ENCODE peak calls at places on chromosomes 2 and 18, in nine cellular contexts. B is A549, S is cardiac muscle cell, F is pancreas, G is astrocyte of the cerebellum, M is GM12865, O is tibial nerve, E is neural progenitor cell, L is colonic mucosa. T is an unnamed sample.

GRCh38 chr2:46239175-46239846 is 57.9 kb upstream of the EPAS1 start:
- DNase-seq in G (no peak), M (no peak), B (no peak), F (no peak), E (no peak), O (no peak), L (no peak), S (no peak), T (no peak)

GRCh38 chr18:36311026-36311570 is 13.6 kb downstream of the FHOD3 start:
- DNase-seq in F (no peak), B (no peak), M (no peak), S (no peak), O (no peak), L (no peak), G (no peak), E (no peak), T (no peak)

GRCh38 chr2:121804340-121804739 is 48.9 kb downstream of the TSN start:
- DNase-seq in O (no peak), S (peak), L (no peak), B (no peak), M (peak), G (no peak), F (no peak), E (no peak), T (no peak)

GRCh38 chr18:49682301-49683190 is 120.7 kb downstream of the LIPG start:
- DNase-seq in M (no peak), E (no peak), S (no peak), G (no peak), O (no peak), F (no peak), L (no peak), B (no peak), T (no peak)

GRCh38 chr2:188076149-188077056 is 215.3 kb upstream of the GULP1 start:
- DNase-seq in B (no peak), L (no peak), O (no peak), M (peak), F (no peak), G (no peak), E (no peak), S (no peak), T (no peak)

GRCh38 chr2:75497256-75497655 is 63.5 kb downstream of the EVA1A start:
- DNase-seq in S (no peak), B (no peak), G (no peak), L (no peak), O (no peak), E (no peak), M (no peak), F (no peak), T (no peak)

GRCh38 chr2:148179724-148180123 is 158.8 kb downstream of the MBD5 start:
- DNase-seq in B (no peak), G (no peak), M (no peak), F (no peak), E (no peak), L (no peak), S (no peak), O (no peak), T (no peak)

GRCh38 chr2:231717281-231718180 is 9.2 kb downstream of the PTMA start:
- DNase-seq in E (no peak), G (no peak), M (peak), S (no peak), L (no peak), F (no peak), B (peak), O (no peak), T (no peak)

GRCh38 chr2:127575185-127575765 is 39.8 kb downstream of the MYO7B start:
- DNase-seq in G (no peak), O (no peak), L (no peak), S (no peak), B (no peak), E (no peak), F (no peak), M (no peak), T (no peak)

GRCh38 chr2:217513256-217513655 is 489.5 kb downstream of the TNS1 start:
- DNase-seq in M (no peak), F (no peak), S (peak), B (no peak), G (no peak), O (no peak), E (no peak), L (no peak), T (no peak)

GRCh38 chr2:85419009-85419711 is 646 bp downstream of the SH2D6 start:
- DNase-seq in O (no peak), E (peak), B (no peak), M (no peak), F (no peak), S (no peak), L (no peak), G (no peak), T (no peak)

GRCh38 chr2:119023534-119023933 is 81.5 kb downstream of the MARCO start:
- DNase-seq in M (no peak), L (no peak), G (no peak), S (no peak), O (no peak), E (no peak), B (no peak), F (no peak), T (no peak)

GRCh38 chr18:11984091-11984490 is 2.8 kb downstream of the IMPA2 start:
- DNase-seq in E (no peak), L (no peak), M (no peak), B (no peak), F (no peak), S (no peak), O (no peak), G (no peak), T (no peak)

GRCh38 chr18:48007955-48008701 is 77.7 kb upstream of the SMAD2 start:
- DNase-seq in M (peak), B (peak), E (peak), F (peak), L (peak), G (no peak), S (peak), O (no peak), T (no peak)

GRCh38 chr2:43276517-43276931 is 50.1 kb upstream of the ZFP36L2 start:
- DNase-seq in F (no peak), B (no peak), S (no peak), L (peak), O (no peak), G (no peak), E (no peak), M (no peak), T (no peak)

GRCh38 chr2:121420486-121420885 is 110.2 kb upstream of the RNU4ATAC start:
- DNase-seq in G (no peak), M (no peak), L (no peak), O (no peak), F (no peak), B (no peak), S (no peak), E (no peak), T (no peak)

GRCh38 chr2:61367177-61367576 is 103.7 kb downstream of the USP34 start:
- DNase-seq in O (no peak), B (no peak), F (no peak), S (no peak), M (no peak), G (no peak), L (no peak), E (no peak), T (no peak)

GRCh38 chr18:48824231-48824970 is 126.4 kb downstream of the SMAD7 start:
- DNase-seq in S (no peak), F (no peak), O (no peak), E (no peak), B (no peak), G (no peak), M (no peak), L (peak), T (peak)

GRCh38 chr2:46913471-46914381 is 1.9 kb downstream of the MCFD2 start:
- DNase-seq in L (peak), F (peak), M (no peak), B (peak), O (no peak), E (peak), S (no peak), G (no peak), T (peak)

GRCh38 chr2:241358470-241358869 is 2.4 kb downstream of the FARP2 start:
- DNase-seq in M (peak), O (no peak), G (no peak), B (no peak), E (no peak), L (no peak), S (no peak), F (no peak), T (no peak)

GRCh38 chr2:98794214-98794810 is 63.4 kb upstream of the MGAT4A start:
- DNase-seq in O (no peak), E (no peak), B (no peak), L (no peak), G (no peak), M (no peak), F (no peak), S (no peak), T (no peak)

GRCh38 chr2:29747786-29748470 is 173.5 kb downstream of the ALK start:
- DNase-seq in E (peak), M (no peak), S (no peak), F (no peak), O (no peak), L (no peak), G (peak), B (peak), T (no peak)

GRCh38 chr2:150357770-150358467 is 129.5 kb downstream of the RND3 start:
- DNase-seq in E (no peak), M (peak), O (no peak), S (no peak), L (no peak), F (no peak), G (no peak), B (no peak), T (no peak)

GRCh38 chr2:102418421-102418961 is 4.5 kb upstream of the IL18RAP start:
- DNase-seq in L (no peak), B (no peak), M (peak), E (no peak), F (no peak), S (no peak), G (no peak), O (no peak), T (no peak)

GRCh38 chr2:156784034-156784433 is 347.9 kb downstream of the GPD2 start:
- DNase-seq in B (no peak), F (no peak), E (no peak), L (peak), S (no peak), O (no peak), M (no peak), G (no peak), T (no peak)

GRCh38 chr18:2588666-2589344 is 17.4 kb downstream of the NDC80 start:
- DNase-seq in B (no peak), M (no peak), O (no peak), S (no peak), E (no peak), F (no peak), L (no peak), G (no peak), T (no peak)

GRCh38 chr2:122028371-122029102 is 273.1 kb downstream of the TSN start:
- DNase-seq in F (no peak), S (no peak), O (no peak), B (no peak), M (no peak), E (no peak), G (peak), L (no peak), T (no peak)

GRCh38 chr2:120223034-120223912 is at the start of gene TMEM185B:
- DNase-seq in E (peak), O (peak), S (peak), B (peak), F (peak), M (peak), L (peak), G (peak), T (peak)

GRCh38 chr2:81483254-81483653 is 1178.7 kb upstream of the LRRTM1 start:
- DNase-seq in F (no peak), E (no peak), B (no peak), M (no peak), O (no peak), S (no peak), G (no peak), L (no peak), T (no peak)

GRCh38 chr18:77167276-77167675 is 34.7 kb upstream of the MBP start:
- DNase-seq in O (no peak), L (no peak), B (no peak), S (no peak), G (no peak), F (no peak), M (no peak), E (no peak), T (no peak)

GRCh38 chr2:128289439-128289838 is 29.2 kb downstream of the HS6ST1 start:
- DNase-seq in B (no peak), G (no peak), E (peak), M (no peak), S (no peak), F (no peak), O (no peak), L (no peak), T (no peak)

GRCh38 chr2:117068371-117068770 is 746.1 kb upstream of the DDX18 start:
- DNase-seq in O (no peak), L (peak), F (no peak), G (no peak), E (no peak), S (no peak), B (no peak), M (no peak), T (no peak)

GRCh38 chr2:62221141-62221540 is 25.2 kb downstream of the B3GNT2 start:
- DNase-seq in M (no peak), L (no peak), B (no peak), O (no peak), S (no peak), F (no peak), E (no peak), G (no peak), T (no peak)

GRCh38 chr2:168999668-169000213 is 31.4 kb downstream of the ABCB11 start:
- DNase-seq in S (no peak), G (no peak), E (no peak), B (no peak), L (no peak), F (no peak), M (no peak), O (no peak), T (no peak)

GRCh38 chr2:177147093-177147694 is 65.4 kb upstream of the HNRNPA3 start:
- DNase-seq in B (peak), O (peak), E (peak), M (peak), S (peak), G (peak), F (no peak), L (no peak), T (no peak)

GRCh38 chr2:98519156-98519555 is 74.5 kb downstream of the INPP4A start:
- DNase-seq in M (no peak), G (no peak), O (no peak), S (no peak), B (no peak), L (no peak), E (no peak), F (no peak), T (no peak)

GRCh38 chr2:25955869-25956535 is 26.3 kb downstream of the KIF3C start:
- DNase-seq in M (no peak), S (no peak), O (no peak), F (no peak), G (no peak), E (no peak), B (peak), L (no peak), T (no peak)

GRCh38 chr18:12015697-12016062 is 34.4 kb downstream of the IMPA2 start:
- DNase-seq in E (no peak), M (no peak), L (peak), B (no peak), S (no peak), O (no peak), G (no peak), F (peak), T (no peak)

GRCh38 chr18:9120796-9121195 is 15.8 kb upstream of the ANKRD12 start:
- DNase-seq in M (peak), F (no peak), G (no peak), E (no peak), O (no peak), B (no peak), S (no peak), L (no peak), T (no peak)

DNA sequence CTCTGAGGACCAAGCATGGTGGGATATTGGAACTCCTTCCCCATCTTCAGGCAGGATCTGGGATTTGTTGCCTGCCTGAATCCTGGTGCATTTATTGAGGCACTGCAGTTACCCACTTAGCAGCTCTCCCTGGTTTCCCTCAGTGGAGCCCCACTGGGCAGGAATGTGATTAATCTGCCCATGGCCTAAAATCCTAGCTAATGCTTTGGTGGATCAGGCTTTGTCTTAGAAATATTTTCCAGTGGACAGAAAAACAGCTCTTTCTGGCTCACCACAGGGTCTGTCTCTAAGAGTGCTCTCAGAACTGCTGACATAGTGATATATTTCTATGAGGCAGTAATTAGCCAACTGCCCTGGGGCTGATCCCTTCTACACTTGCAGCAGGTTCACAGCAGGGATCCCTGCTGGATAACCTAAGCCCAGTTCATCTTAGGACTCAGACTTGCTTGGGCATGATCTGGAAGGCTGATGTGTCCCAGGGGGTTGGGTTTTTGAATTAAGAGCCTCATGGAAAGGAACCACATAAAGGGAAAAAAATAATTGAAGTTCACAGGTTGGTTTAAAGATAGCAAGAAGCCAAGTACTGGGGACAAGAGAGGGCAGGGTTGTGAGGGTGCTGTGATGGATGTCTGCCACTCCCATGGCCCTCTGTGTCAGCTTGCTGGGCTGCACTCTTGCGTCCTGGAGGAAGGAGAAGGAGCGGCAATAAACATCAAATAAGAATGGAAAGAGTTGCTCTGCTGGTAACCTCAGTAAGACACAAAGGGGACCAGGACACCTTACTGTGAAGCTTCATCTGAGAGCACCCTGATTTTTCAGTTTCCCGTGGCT is 44.2 kb upstream of the ZDBF2 start:
- DNase-seq in B (no peak), S (peak), O (no peak), G (peak), M (no peak), E (peak), L (no peak), F (no peak), T (no peak)
- TF ChIP-seq CTCF in B (no peak), S (peak), O (no peak), G (peak), M (no peak), E (peak), L (no peak), F (no peak), T (no peak)

GRCh38 chr2:182664212-182664611 is 51.8 kb upstream of the DNAJC10 start:
- DNase-seq in B (no peak), M (no peak), O (no peak), S (no peak), F (no peak), E (no peak), G (no peak), L (no peak), T (no peak)
- TF ChIP-seq CTCF in B (no peak), M (no peak), O (no peak), S (no peak), F (no peak), E (no peak), G (no peak), L (no peak), T (no peak)

GRCh38 chr2:166700079-166700478 is 188.2 kb upstream of the XIRP2 start:
- DNase-seq in M (no peak), G (no peak), F (no peak), S (no peak), O (no peak), L (no peak), B (no peak), E (no peak), T (no peak)
- TF ChIP-seq CTCF in M (peak), G (peak), F (peak), S (no peak), O (no peak), L (no peak), B (no peak), E (no peak), T (peak)

GRCh38 chr2:112217854-112218253 is 37.0 kb downstream of the ZC3H8 start:
- DNase-seq in L (no peak), G (no peak), M (peak), B (no peak), O (no peak), E (no peak), F (no peak), S (peak), T (no peak)

GRCh38 chr2:112220831-112221230 is 34.0 kb downstream of the ZC3H8 start:
- DNase-seq in B (no peak), M (no peak), F (no peak), L (no peak), G (no peak), S (no peak), E (no peak), O (no peak), T (no peak)

GRCh38 chr2:112220186-112220585 is 34.7 kb downstream of the ZC3H8 start:
- DNase-seq in O (no peak), M (no peak), L (no peak), F (no peak), E (no peak), G (no peak), S (no peak), B (no peak), T (no peak)

DNA sequence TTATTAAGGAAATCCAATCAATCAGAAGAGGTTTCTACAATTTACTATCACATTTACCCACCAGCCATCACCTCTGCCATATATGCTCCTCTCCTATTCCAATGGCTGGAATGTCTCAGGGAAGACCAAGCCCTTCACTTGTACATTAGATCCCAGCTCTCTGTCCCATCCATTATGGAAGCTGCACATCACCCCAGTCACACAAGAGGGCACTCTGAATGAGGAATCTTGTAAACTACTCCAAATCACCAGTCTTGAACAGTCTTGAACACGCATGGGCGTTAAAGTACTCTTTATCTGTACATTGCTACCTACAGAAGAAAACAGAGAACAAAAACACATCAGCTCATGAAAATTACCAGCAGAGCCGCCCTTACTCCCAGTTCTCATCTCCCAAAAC is 38.7 kb downstream of the ZC3H8 start:
- DNase-seq in G (peak), B (peak), F (no peak), S (peak), O (no peak), M (no peak), E (no peak), L (no peak), T (no peak)
- TF ChIP-seq CTCF in G (peak), B (peak), F (no peak), S (peak), O (no peak), M (no peak), E (no peak), L (no peak), T (no peak)

GRCh38 chr18:31398191-31398590 is 21.6 kb downstream of the DSG4 start:
- DNase-seq in E (no peak), F (no peak), M (no peak), G (no peak), O (no peak), S (no peak), L (no peak), B (no peak), T (no peak)

GRCh38 chr18:31399336-31400032 is 22.9 kb downstream of the DSG4 start:
- DNase-seq in O (no peak), E (no peak), S (no peak), L (peak), F (no peak), M (no peak), G (peak), B (no peak), T (no peak)

GRCh38 chr18:31400191-31400590 is 23.6 kb downstream of the DSG4 start:
- DNase-seq in G (no peak), S (no peak), F (no peak), L (no peak), E (no peak), M (no peak), B (no peak), O (no peak), T (no peak)

GRCh38 chr18:31393286-31393685 is 16.7 kb downstream of the DSG4 start:
- DNase-seq in L (no peak), G (no peak), M (no peak), S (no peak), F (no peak), B (no peak), O (no peak), E (no peak), T (no peak)

DNA sequence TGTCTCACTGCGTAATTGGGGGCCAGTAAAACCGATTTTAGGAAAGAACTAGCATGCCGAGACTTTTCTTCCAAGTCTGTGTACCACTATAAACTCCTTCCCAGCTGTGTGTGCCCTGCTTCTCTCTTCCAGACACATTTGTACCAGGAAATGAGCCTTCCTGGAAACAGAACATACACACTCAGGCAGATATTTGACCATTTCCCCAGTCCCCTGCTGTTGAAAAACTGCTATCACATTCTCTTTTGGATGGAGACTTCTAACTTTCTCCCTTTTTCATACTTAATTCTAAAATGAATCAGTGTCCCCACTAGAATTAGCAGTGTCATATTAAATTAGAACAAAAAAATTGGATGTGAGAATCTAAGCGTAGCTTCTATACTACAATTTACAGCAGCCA is 20.2 kb downstream of the DSG4 start:
- DNase-seq in M (no peak), L (peak), S (no peak), B (no peak), O (no peak), E (no peak), F (no peak), G (no peak), T (no peak)
- TF ChIP-seq CTCF in M (no peak), L (no peak), S (no peak), B (no peak), O (no peak), E (peak), F (no peak), G (no peak), T (no peak)

GRCh38 chr2:172086349-172087190 is 1.3 kb downstream of the DLX1 start:
- DNase-seq in S (peak), B (no peak), M (peak), G (no peak), E (peak), F (no peak), O (peak), L (peak), T (no peak)
- TF ChIP-seq CTCF in S (no peak), B (no peak), M (peak), G (peak), E (peak), F (no peak), O (no peak), L (no peak), T (no peak)